ENCODE peak calls at places on chromosomes 7 and 10, in eight cellular contexts. B is heart left ventricle; P is activated naive CD4-positive, alpha-beta T cell treated with anti-CD3 and anti-CD28 coated beads, Interleukin-2, amount 50 U/mL, for 72 hours; R is stimulated activated naive CD8-positive, alpha-beta T cell treated with anti-CD3 and anti-CD28 coated beads, Interleukin-15, amount 100 ng/mL, for 72 hours; U is PC-3; Q is A549; O is T-helper 17 cell; L is left cardiac atrium. M is an unnamed sample.
A peak's percentile ranks its signal among the peaks of the same experiment; 100 is the strongest.

GRCh38 chr10:132162021-132162531 is 24.7 kb upstream of the DPYSL4 start:
- ATAC-seq in B (no peak), P (peak; percentile 79), R (peak; percentile 69), U (no peak), Q (no peak), O (peak; percentile 45), L (peak; percentile 25), M (no peak)

GRCh38 chr7:11667071-11667809 is 164.8 kb downstream of the THSD7A start:
- ATAC-seq in B (no peak), P (no peak), R (no peak), U (no peak), Q (no peak), O (no peak), L (no peak), M (no peak)

GRCh38 chr7:64581391-64581790 is 18.5 kb upstream of the ZNF680 start:
- ATAC-seq in B (no peak), P (no peak), R (no peak), U (no peak), Q (no peak), O (no peak), L (no peak), M (no peak)

GRCh38 chr10:27525819-27526218 is 21.7 kb downstream of the RAB18 start:
- ATAC-seq in B (peak; percentile 20), P (no peak), R (no peak), U (no peak), Q (no peak), O (no peak), L (peak; percentile 82), M (no peak)

GRCh38 chr10:46092523-46093195 is 46.6 kb upstream of the MSMB start:
- ATAC-seq in B (no peak), P (no peak), R (peak; percentile 33), U (no peak), Q (no peak), O (peak; percentile 57), L (no peak), M (no peak)

GRCh38 chr10:69721690-69722310 is 79.9 kb upstream of the COL13A1 start:
- ATAC-seq in B (peak; percentile 96), P (no peak), R (no peak), U (no peak), Q (no peak), O (no peak), L (peak; percentile 92), M (no peak)

GRCh38 chr7:47485640-47486435 is 96.1 kb downstream of the TNS3 start:
- ATAC-seq in B (peak; percentile 41), P (no peak), R (no peak), U (peak; percentile 23), Q (peak; percentile 23), O (no peak), L (peak; percentile 29), M (no peak)

GRCh38 chr7:78514653-78515052 is 716.1 kb downstream of the PHTF2 start:
- ATAC-seq in B (no peak), P (no peak), R (no peak), U (no peak), Q (no peak), O (no peak), L (no peak), M (no peak)

GRCh38 chr7:1231214-1232102 is 1.2 kb upstream of the UNCX start:
- ATAC-seq in B (no peak), P (no peak), R (no peak), U (peak; percentile 32), Q (peak; percentile 16), O (no peak), L (no peak), M (no peak)

GRCh38 chr10:5832946-5833345 is 19.7 kb upstream of the GDI2 start:
- ATAC-seq in B (no peak), P (no peak), R (no peak), U (peak; percentile 86), Q (no peak), O (no peak), L (no peak), M (no peak)

GRCh38 chr10:122462533-122463465 is 1.4 kb downstream of the HTRA1 start:
- ATAC-seq in B (no peak), P (no peak), R (peak; percentile 26), U (peak; percentile 29), Q (no peak), O (no peak), L (peak; percentile 41), M (peak; percentile 60)

GRCh38 chr10:43444313-43444712 is 7.4 kb downstream of the ZNF487 start:
- ATAC-seq in B (no peak), P (no peak), R (no peak), U (no peak), Q (peak; percentile 46), O (no peak), L (no peak), M (no peak)

GRCh38 chr10:103197177-103197576 is 4.1 kb upstream of the NT5C2 start:
- ATAC-seq in B (peak; percentile 56), P (peak; percentile 80), R (peak; percentile 56), U (no peak), Q (peak; percentile 61), O (no peak), L (peak; percentile 53), M (peak; percentile 17)

GRCh38 chr7:135102372-135102771 is 45.5 kb upstream of the TMEM140 start:
- ATAC-seq in B (no peak), P (peak; percentile 54), R (peak; percentile 99), U (no peak), Q (no peak), O (no peak), L (no peak), M (no peak)